ENCODE peak calls at places on chromosome 1, in six cellular contexts. T is GM12878, E is A549, O is NB4, U is HepG2, N is K562. S is an unnamed sample.

GRCh38 chr1:182279724-182280506 is 111.7 kb downstream of the GLUL start:
- DNase-seq in T (no peak), E (no peak), O (no peak), U (peak; percentile 91), N (no peak), S (no peak)

GRCh38 chr1:10472220-10473144 is at the start of gene DFFA:
- DNase-seq in T (peak; percentile 95), E (peak; percentile 90), O (peak; percentile 98), U (peak; percentile 95), N (peak; percentile 91), S (peak; percentile 97)

GRCh38 chr1:233188061-233188460 is 107.5 kb downstream of the PCNX2 start:
- DNase-seq in T (no peak), E (no peak), O (no peak), U (no peak), N (no peak), S (no peak)

GRCh38 chr1:24392982-24393645 is 20.5 kb downstream of the STPG1 start:
- DNase-seq in T (no peak), E (no peak), O (no peak), U (no peak), N (peak; percentile 3), S (peak; percentile 10)

GRCh38 chr1:85078903-85079302 is 30.6 kb upstream of the MCOLN3 start:
- DNase-seq in T (no peak), E (no peak), O (no peak), U (no peak), N (no peak), S (no peak)

GRCh38 chr1:2455757-2456156 is 20.3 kb upstream of the PLCH2 start:
- DNase-seq in T (no peak), E (no peak), O (peak; percentile 35), U (no peak), N (no peak), S (no peak)

GRCh38 chr1:88935522-88936222 is 44.3 kb upstream of the GTF2B start:
- DNase-seq in T (no peak), E (peak; percentile 13), O (peak; percentile 54), U (peak; percentile 93), N (peak; percentile 54), S (peak; percentile 44)

GRCh38 chr1:85199667-85200366 is 999 bp downstream of the SYDE2 start:
- DNase-seq in T (no peak), E (no peak), O (no peak), U (no peak), N (no peak), S (peak; percentile 32)

GRCh38 chr1:148355976-148356375 is 127.1 kb downstream of the PPIAL4G start:
- DNase-seq in T (no peak), E (no peak), O (no peak), U (no peak), N (no peak), S (no peak)

GRCh38 chr1:24683713-24684162 is 40.6 kb downstream of the SRRM1 start:
- DNase-seq in T (no peak), E (peak; percentile 58), O (peak; percentile 21), U (peak; percentile 59), N (peak; percentile 24), S (peak; percentile 88)

GRCh38 chr1:46493316-46494032 is 3.8 kb downstream of the DMBX1 start:
- DNase-seq in T (no peak), E (no peak), O (no peak), U (no peak), N (no peak), S (no peak)
- TF ChIP-seq MYC in T (no peak), E (no peak), O (no peak), U (no peak), N (no peak), S (no peak)

DNA sequence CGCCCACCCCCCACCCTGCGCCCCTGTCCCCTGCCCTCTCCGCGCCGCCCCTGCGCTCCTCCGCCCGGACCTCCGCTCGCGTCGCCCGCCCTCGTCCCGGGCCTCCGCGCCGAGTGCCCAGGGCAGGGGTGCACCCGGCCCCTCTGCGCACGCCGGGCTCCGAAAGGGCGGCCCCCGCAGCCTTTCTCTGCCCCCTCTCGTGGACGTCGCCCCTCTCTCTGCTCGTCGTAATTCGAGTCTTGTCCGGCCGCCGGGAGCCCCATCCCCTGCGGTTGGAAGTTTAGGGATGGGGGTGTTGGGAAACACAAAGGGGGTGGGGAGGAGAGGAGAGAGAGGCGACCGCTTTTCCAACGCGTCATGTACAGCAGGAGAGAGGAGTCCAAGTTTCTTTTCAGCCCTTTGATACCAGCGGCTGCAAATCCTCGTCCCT is 418 bp downstream of the GALNT2 start:
- DNase-seq in T (no peak), E (peak; percentile 41), O (peak; percentile 66), U (peak; percentile 16), N (peak; percentile 78), S (peak; percentile 37)
- TF ChIP-seq MYC in T (no peak), E (no peak), O (no peak), U (peak; percentile 11), N (no peak), S (no peak)

DNA sequence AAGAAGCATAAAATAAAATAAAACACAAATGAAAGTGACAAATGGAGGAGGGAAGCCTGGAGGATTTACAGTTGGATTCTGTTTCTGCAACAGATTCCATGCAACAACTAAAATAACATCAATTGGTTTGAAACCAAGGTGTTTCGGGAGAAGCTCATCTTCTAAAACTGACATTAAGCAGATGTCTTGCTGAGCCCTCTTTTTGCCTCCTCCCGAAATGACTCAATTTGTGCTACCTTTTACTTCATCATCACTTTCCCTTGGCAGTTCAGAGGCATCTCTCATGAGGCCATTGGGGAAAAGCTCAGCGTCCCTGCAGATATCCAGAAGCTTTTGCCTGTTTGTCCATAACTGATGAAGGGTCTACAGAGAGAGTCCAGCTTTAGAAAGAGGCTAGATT is 121.6 kb upstream of the ADAR start:
- DNase-seq in T (no peak), E (no peak), O (no peak), U (no peak), N (no peak), S (no peak)
- TF ChIP-seq MYC in T (no peak), E (no peak), O (no peak), U (no peak), N (no peak), S (no peak)

GRCh38 chr1:40861227-40862003 is 748 bp downstream of the CITED4 start:
- DNase-seq in T (no peak), E (no peak), O (peak; percentile 53), U (no peak), N (no peak), S (no peak)
- TF ChIP-seq MYC in T (no peak), E (no peak), O (no peak), U (no peak), N (no peak), S (no peak)

DNA sequence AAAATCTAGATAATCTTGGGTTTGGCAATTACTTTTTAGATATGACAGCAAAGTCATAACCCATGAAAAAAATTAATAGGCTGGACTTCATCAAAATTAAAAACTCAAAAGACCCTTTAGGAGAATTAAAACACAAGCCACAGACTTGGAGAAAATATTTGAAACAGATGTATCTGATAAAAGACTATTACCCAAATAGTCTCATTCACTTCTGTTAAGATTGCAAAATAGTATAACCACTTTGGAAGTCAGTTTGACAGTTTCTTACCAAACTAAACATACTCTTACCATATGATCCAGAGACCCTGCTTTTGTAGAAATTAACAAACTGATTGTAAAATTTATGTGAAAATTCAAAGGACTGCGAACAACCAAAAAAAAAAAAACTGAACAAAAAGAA is 32.5 kb upstream of the SLC44A3 start:
- DNase-seq in T (no peak), E (no peak), O (no peak), U (no peak), N (no peak), S (no peak)
- TF ChIP-seq MYC in T (no peak), E (no peak), O (no peak), U (no peak), N (no peak), S (no peak)

GRCh38 chr1:54653036-54653435 is 11.4 kb downstream of the MROH7 start:
- DNase-seq in T (no peak), E (no peak), O (no peak), U (no peak), N (no peak), S (no peak)
- TF ChIP-seq MYC in T (no peak), E (no peak), O (no peak), U (no peak), N (no peak), S (no peak)

DNA sequence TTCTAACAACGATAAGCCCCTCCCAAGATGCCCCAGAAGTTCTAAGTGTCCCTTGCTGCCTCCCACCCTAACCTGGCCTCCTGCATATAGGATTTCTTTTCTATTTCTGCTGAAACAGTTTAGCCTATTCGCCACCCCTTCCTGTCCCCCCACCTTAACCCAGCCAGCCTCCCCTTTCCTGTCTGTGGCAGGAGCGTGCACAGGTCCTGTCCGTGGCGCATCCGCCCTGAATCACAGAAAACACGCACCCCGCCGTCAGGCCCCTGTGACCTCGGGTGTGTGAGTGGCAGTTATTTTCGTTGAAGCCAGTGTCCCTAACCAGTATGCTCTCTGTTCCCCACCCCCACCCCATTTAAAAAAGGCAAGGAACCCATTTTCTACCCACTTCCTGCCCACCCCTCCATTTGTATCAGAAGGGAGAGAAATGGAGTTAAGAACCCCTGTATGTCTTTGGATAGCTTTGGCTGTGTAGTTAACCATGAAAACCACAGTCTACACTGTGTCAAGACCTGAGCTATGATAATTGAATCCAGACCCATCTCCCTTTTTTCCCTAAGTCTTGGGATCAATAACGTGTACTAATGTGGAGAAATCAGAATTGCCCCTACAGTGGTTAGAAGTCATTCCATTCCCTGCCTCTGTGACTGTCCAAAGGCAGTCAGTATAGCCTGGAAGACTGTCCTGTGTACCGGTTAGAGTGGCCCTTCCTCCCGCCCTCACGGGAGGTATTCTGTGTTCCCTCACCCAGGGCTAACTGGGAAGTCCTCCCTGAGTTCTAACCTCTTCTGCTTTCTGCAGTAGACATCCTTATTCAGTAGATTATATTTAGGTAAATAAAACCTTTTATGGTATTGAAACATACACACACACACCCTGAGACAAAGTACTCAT is 1.8 kb downstream of the PLEKHO1 start:
- DNase-seq in T (no peak), E (no peak), O (peak; percentile 73), U (no peak), N (no peak), S (no peak)
- TF ChIP-seq MYC in T (no peak), E (no peak), O (no peak), U (no peak), N (no peak), S (no peak)

DNA sequence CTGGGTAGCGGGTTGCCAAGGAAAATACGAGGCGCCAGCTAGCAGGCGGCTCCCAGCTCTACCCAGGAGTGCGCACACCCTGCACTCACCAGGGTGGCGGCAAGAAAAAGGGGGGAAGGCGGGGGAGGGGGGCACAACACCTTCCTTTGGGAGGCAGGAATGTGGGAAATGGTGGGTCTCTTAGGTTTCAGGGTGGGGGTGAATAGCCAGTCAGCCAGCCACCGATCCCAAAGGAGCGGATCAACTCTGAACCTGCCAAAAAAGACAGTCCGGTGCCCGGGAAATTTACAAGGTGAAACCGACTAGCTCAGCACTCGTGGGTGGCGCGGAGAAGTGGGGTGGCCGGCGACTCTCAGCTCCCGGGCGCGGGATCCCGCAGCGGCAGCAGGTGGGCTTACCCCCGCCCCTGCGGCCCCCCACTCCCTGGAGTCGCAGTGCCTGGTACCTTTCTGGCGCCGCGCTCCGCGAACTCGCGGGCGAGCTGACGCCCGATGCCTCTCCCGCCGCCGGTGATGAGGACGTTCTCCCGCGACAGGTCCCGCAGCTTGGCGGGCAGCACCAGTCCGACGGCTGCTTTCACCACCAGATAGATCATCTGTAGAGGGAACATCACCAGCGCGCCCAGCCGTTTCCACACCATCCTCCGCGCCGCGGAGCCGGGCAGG is 1.2 kb downstream of the DHRS3 start:
- DNase-seq in T (no peak), E (no peak), O (peak; percentile 45), U (no peak), N (peak; percentile 42), S (no peak)
- TF ChIP-seq MYC in T (no peak), E (no peak), O (no peak), U (no peak), N (no peak), S (no peak)

GRCh38 chr1:187491082-187491720 is 662.5 kb downstream of the PLA2G4A start:
- DNase-seq in T (no peak), E (peak; percentile 32), O (no peak), U (peak; percentile 45), N (no peak), S (peak; percentile 6)
- TF ChIP-seq MYC in T (no peak), E (no peak), O (no peak), U (no peak), N (no peak), S (no peak)